ENCODE peak calls at places on chromosomes 13 and 19, in six cellular contexts. One of them, this sample, is unnamed.
A peak's percentile ranks its signal among the peaks of the same experiment; 100 is the strongest.

GRCh38 chr13:75326173-75327131 is 155.5 kb downstream of the TBC1D4 start:
- DNase-seq in astrocyte of the spinal cord: peak; percentile 44
- DNase-seq in IMR-90: peak; percentile 53
- DNase-seq in fibroblast of mammary gland: peak; percentile 44
- DNase-seq in PC-3: no peak
- DNase-seq in lower lobe of right lung: no peak
- DNase-seq in this sample: peak; percentile 46

GRCh38 chr13:83057119-83057518 is 825.2 kb downstream of the SLITRK1 start:
- DNase-seq in astrocyte of the spinal cord: peak; percentile 11
- DNase-seq in IMR-90: peak; percentile 65
- DNase-seq in fibroblast of mammary gland: peak; percentile 76
- DNase-seq in PC-3: peak; percentile 14
- DNase-seq in lower lobe of right lung: no peak
- DNase-seq in this sample: no peak

GRCh38 chr19:4913996-4914735 is 4.9 kb downstream of the UHRF1 start:
- DNase-seq in astrocyte of the spinal cord: no peak
- DNase-seq in IMR-90: peak; percentile 18
- DNase-seq in fibroblast of mammary gland: no peak
- DNase-seq in PC-3: peak; percentile 19
- DNase-seq in lower lobe of right lung: no peak
- DNase-seq in this sample: peak; percentile 18

GRCh38 chr19:42154471-42155323 is 22.5 kb upstream of the POU2F2 start:
- DNase-seq in astrocyte of the spinal cord: no peak
- DNase-seq in IMR-90: no peak
- DNase-seq in fibroblast of mammary gland: no peak
- DNase-seq in PC-3: no peak
- DNase-seq in lower lobe of right lung: no peak
- DNase-seq in this sample: no peak

GRCh38 chr19:33499248-33499647 is 22.3 kb downstream of the PEPD start:
- DNase-seq in astrocyte of the spinal cord: no peak
- DNase-seq in IMR-90: no peak
- DNase-seq in fibroblast of mammary gland: no peak
- DNase-seq in PC-3: no peak
- DNase-seq in lower lobe of right lung: peak; percentile 27
- DNase-seq in this sample: no peak

GRCh38 chr13:98310485-98311199 is 133.6 kb upstream of the RNF113B start:
- DNase-seq in astrocyte of the spinal cord: no peak
- DNase-seq in IMR-90: no peak
- DNase-seq in fibroblast of mammary gland: no peak
- DNase-seq in PC-3: no peak
- DNase-seq in lower lobe of right lung: no peak
- DNase-seq in this sample: no peak

GRCh38 chr13:99103536-99103935 is 97.1 kb upstream of the UBAC2 start:
- DNase-seq in astrocyte of the spinal cord: no peak
- DNase-seq in IMR-90: no peak
- DNase-seq in fibroblast of mammary gland: no peak
- DNase-seq in PC-3: no peak
- DNase-seq in lower lobe of right lung: no peak
- DNase-seq in this sample: no peak

GRCh38 chr13:20616059-20616797 is 49.3 kb downstream of the IFT88 start:
- DNase-seq in astrocyte of the spinal cord: peak; percentile 85
- DNase-seq in IMR-90: peak; percentile 98
- DNase-seq in fibroblast of mammary gland: peak; percentile 91
- DNase-seq in PC-3: peak; percentile 90
- DNase-seq in lower lobe of right lung: no peak
- DNase-seq in this sample: peak; percentile 83

GRCh38 chr19:4829001-4829712 is 2.4 kb downstream of the TICAM1 start:
- DNase-seq in astrocyte of the spinal cord: no peak
- DNase-seq in IMR-90: no peak
- DNase-seq in fibroblast of mammary gland: no peak
- DNase-seq in PC-3: no peak
- DNase-seq in lower lobe of right lung: no peak
- DNase-seq in this sample: no peak

GRCh38 chr19:16627194-16627927 is 643 bp downstream of the MED26 start:
- DNase-seq in astrocyte of the spinal cord: no peak
- DNase-seq in IMR-90: no peak
- DNase-seq in fibroblast of mammary gland: no peak
- DNase-seq in PC-3: no peak
- DNase-seq in lower lobe of right lung: peak; percentile 62
- DNase-seq in this sample: peak; percentile 20

GRCh38 chr19:23996549-23996948 is 81.9 kb downstream of the ZNF726 start:
- DNase-seq in astrocyte of the spinal cord: no peak
- DNase-seq in IMR-90: no peak
- DNase-seq in fibroblast of mammary gland: peak; percentile 19
- DNase-seq in PC-3: peak; percentile 20
- DNase-seq in lower lobe of right lung: no peak
- DNase-seq in this sample: no peak

GRCh38 chr19:48390188-48391099 is 907 bp downstream of the KDELR1 start:
- DNase-seq in astrocyte of the spinal cord: peak; percentile 58
- DNase-seq in IMR-90: peak; percentile 49
- DNase-seq in fibroblast of mammary gland: peak; percentile 55
- DNase-seq in PC-3: no peak
- DNase-seq in lower lobe of right lung: peak; percentile 77
- DNase-seq in this sample: peak; percentile 55

GRCh38 chr13:76164290-76164689 is 528.2 kb downstream of the LMO7 start:
- DNase-seq in astrocyte of the spinal cord: no peak
- DNase-seq in IMR-90: no peak
- DNase-seq in fibroblast of mammary gland: peak; percentile 32
- DNase-seq in PC-3: no peak
- DNase-seq in lower lobe of right lung: no peak
- DNase-seq in this sample: peak; percentile 46

GRCh38 chr13:54175470-54175869 is 1146.9 kb downstream of the OLFM4 start:
- DNase-seq in astrocyte of the spinal cord: no peak
- DNase-seq in IMR-90: no peak
- DNase-seq in fibroblast of mammary gland: no peak
- DNase-seq in PC-3: no peak
- DNase-seq in lower lobe of right lung: no peak
- DNase-seq in this sample: no peak

GRCh38 chr13:19864339-19865309 is 1.2 kb upstream of the ZMYM5 start:
- DNase-seq in astrocyte of the spinal cord: peak; percentile 77
- DNase-seq in IMR-90: peak; percentile 9
- DNase-seq in fibroblast of mammary gland: peak; percentile 78
- DNase-seq in PC-3: peak; percentile 82
- DNase-seq in lower lobe of right lung: peak; percentile 71
- DNase-seq in this sample: peak; percentile 74

GRCh38 chr19:30450101-30450500 is 77.9 kb downstream of the ZNF536 start:
- DNase-seq in astrocyte of the spinal cord: peak; percentile 6
- DNase-seq in IMR-90: no peak
- DNase-seq in fibroblast of mammary gland: no peak
- DNase-seq in PC-3: no peak
- DNase-seq in lower lobe of right lung: no peak
- DNase-seq in this sample: no peak

GRCh38 chr13:114108894-114109293 is 23.5 kb downstream of the RASA3 start:
- DNase-seq in astrocyte of the spinal cord: no peak
- DNase-seq in IMR-90: no peak
- DNase-seq in fibroblast of mammary gland: no peak
- DNase-seq in PC-3: no peak
- DNase-seq in lower lobe of right lung: peak; percentile 38
- DNase-seq in this sample: no peak

GRCh38 chr13:114111577-114111976 is 20.8 kb downstream of the RASA3 start:
- DNase-seq in astrocyte of the spinal cord: peak; percentile 42
- DNase-seq in IMR-90: peak; percentile 97
- DNase-seq in fibroblast of mammary gland: peak; percentile 58
- DNase-seq in PC-3: no peak
- DNase-seq in lower lobe of right lung: no peak
- DNase-seq in this sample: no peak

GRCh38 chr13:114108141-114108761 is 24.2 kb downstream of the RASA3 start:
- DNase-seq in astrocyte of the spinal cord: no peak
- DNase-seq in IMR-90: no peak
- DNase-seq in fibroblast of mammary gland: no peak
- DNase-seq in PC-3: no peak
- DNase-seq in lower lobe of right lung: peak; percentile 39
- DNase-seq in this sample: no peak

GRCh38 chr13:114109646-114110045 is 22.8 kb downstream of the RASA3 start:
- DNase-seq in astrocyte of the spinal cord: no peak
- DNase-seq in IMR-90: no peak
- DNase-seq in fibroblast of mammary gland: no peak
- DNase-seq in PC-3: no peak
- DNase-seq in lower lobe of right lung: peak; percentile 49
- DNase-seq in this sample: no peak

DNA sequence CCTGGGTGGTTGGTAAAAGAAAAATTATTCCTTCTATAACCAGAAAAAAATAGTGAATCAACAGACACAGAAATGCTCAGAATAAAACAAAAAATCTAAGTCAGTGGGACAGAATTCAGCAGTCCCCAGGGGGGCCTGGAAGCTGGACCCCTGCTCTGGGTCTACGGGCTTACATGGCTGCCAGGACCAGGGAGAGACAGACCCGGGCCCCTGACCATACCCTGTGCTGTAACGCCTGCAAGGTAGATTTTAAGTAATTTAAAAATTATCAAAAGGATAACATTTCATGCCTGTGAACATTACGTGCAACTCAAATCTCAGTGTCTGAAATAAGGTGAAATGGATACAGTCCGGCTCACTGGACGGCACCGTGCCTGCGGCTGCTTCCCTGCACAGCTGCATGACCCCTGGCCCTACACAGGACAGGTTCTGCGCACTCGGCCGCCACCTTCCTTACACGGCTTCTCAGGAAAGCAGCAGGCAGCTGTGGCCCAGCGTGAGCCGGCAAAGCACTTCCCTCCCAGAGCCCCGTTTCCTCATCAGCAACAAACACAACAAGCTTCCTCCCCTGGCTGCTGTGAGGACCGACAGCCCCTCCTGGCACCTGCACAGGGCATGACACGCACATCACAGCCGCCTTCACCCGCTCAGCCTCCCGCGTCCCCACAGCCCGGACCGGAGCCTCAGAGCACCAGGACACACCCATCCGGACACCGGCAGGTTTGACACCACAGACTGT is 22.2 kb downstream of the RASA3 start:
- DNase-seq in astrocyte of the spinal cord: peak; percentile 43
- DNase-seq in IMR-90: no peak
- DNase-seq in fibroblast of mammary gland: peak; percentile 50
- DNase-seq in PC-3: no peak
- DNase-seq in lower lobe of right lung: peak; percentile 78
- DNase-seq in this sample: no peak
- TF ChIP-seq CTCF in astrocyte of the spinal cord: peak; percentile 11
- TF ChIP-seq CTCF in IMR-90: peak; percentile 2
- TF ChIP-seq CTCF in fibroblast of mammary gland: no peak
- TF ChIP-seq CTCF in PC-3: no peak
- TF ChIP-seq CTCF in lower lobe of right lung: peak; percentile 26
- TF ChIP-seq CTCF in this sample: no peak

DNA sequence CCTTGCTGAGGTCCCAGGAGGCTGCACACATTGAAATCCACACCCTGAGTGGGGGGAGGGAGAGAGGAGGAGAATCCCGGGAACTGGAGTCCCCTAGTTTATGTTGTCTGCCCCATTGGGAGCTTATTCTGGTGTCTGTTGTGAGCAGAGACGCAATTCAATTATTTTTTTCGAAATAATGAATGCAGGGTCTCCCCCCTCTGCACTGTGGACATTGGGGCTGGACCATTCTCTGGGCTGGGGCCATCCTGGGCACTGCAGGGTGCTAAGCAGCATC is 48.0 kb downstream of the GNG7 start:
- DNase-seq in astrocyte of the spinal cord: no peak
- DNase-seq in IMR-90: no peak
- DNase-seq in fibroblast of mammary gland: no peak
- DNase-seq in PC-3: no peak
- DNase-seq in lower lobe of right lung: no peak
- DNase-seq in this sample: no peak
- H3K4me3 ChIP-seq in astrocyte of the spinal cord: no peak overlapping the region
- H3K4me3 ChIP-seq in IMR-90: no peak overlapping the region
- H3K4me3 ChIP-seq in fibroblast of mammary gland: no peak overlapping the region
- H3K4me3 ChIP-seq in PC-3: no peak overlapping the region
- H3K4me3 ChIP-seq in lower lobe of right lung: no peak overlapping the region
- H3K4me3 ChIP-seq in this sample: no peak overlapping the region

GRCh38 chr13:91031508-91031907 is 316.0 kb upstream of the MIR17HG start:
- DNase-seq in astrocyte of the spinal cord: no peak
- DNase-seq in IMR-90: no peak
- DNase-seq in fibroblast of mammary gland: no peak
- DNase-seq in PC-3: peak; percentile 3
- DNase-seq in lower lobe of right lung: no peak
- DNase-seq in this sample: no peak
- TF ChIP-seq CTCF in astrocyte of the spinal cord: no peak
- TF ChIP-seq CTCF in IMR-90: no peak
- TF ChIP-seq CTCF in fibroblast of mammary gland: no peak
- TF ChIP-seq CTCF in PC-3: no peak
- TF ChIP-seq CTCF in lower lobe of right lung: no peak
- TF ChIP-seq CTCF in this sample: no peak

GRCh38 chr13:50365683-50366391 is 350.6 kb downstream of the KCNRG start:
- DNase-seq in astrocyte of the spinal cord: no peak
- DNase-seq in IMR-90: no peak
- DNase-seq in fibroblast of mammary gland: no peak
- DNase-seq in PC-3: peak; percentile 76
- DNase-seq in lower lobe of right lung: peak; percentile 46
- DNase-seq in this sample: peak; percentile 94
- H3K4me3 ChIP-seq in astrocyte of the spinal cord: no peak overlapping the region
- H3K4me3 ChIP-seq in IMR-90: no peak overlapping the region
- H3K4me3 ChIP-seq in fibroblast of mammary gland: no peak overlapping the region
- H3K4me3 ChIP-seq in PC-3: peak overlapping the region; percentile 57
- H3K4me3 ChIP-seq in lower lobe of right lung: peak overlapping the region; percentile 34
- H3K4me3 ChIP-seq in this sample: no peak overlapping the region

DNA sequence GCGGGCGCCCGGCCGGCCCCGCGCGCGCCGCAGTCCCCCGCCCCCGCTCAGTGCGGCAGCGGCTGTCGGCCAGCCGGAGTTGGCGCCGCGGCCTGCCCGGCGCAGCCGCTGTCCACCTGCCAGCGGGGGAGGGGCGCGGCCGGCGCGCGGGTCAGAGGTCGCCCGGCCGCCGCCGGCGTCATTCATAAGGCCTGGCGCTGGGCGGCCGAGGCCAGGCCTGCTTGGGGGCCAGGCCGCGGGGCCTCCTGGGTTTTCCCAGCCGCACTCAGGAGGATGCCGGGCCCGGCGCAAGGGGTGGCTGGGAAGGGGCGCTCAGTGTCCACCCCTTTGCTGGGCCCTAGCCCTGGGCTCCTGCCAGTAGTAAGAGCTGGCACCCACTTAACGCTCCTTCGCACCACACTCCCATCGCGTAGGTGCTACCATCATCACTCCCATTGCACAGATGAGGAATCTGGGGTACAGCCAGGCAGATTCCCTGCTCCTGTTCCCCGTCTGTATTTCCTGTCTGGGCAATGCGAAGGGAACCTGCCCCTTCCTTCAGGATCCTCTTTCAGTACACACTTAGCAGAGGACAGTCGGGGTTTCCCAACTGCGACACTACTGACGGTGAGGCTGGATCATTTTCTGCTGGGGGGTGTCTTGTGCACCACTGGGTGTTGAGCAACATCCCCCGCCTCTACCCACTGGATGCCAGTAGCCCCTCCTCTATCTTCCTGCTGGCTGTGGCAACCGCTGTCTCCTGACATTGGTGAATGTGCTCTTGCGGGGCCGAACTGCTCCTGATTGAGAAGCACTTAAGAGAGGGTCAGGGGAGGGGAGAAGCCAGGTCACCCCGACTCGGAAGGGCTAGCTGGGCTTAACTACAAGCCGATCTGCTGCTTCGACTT is 846 bp upstream of the PRKACA start:
- DNase-seq in astrocyte of the spinal cord: peak; percentile 64
- DNase-seq in IMR-90: peak; percentile 75
- DNase-seq in fibroblast of mammary gland: peak; percentile 78
- DNase-seq in PC-3: no peak
- DNase-seq in lower lobe of right lung: peak; percentile 90
- DNase-seq in this sample: peak; percentile 69
- TF ChIP-seq CTCF in astrocyte of the spinal cord: no peak
- TF ChIP-seq CTCF in IMR-90: no peak
- TF ChIP-seq CTCF in fibroblast of mammary gland: no peak
- TF ChIP-seq CTCF in PC-3: no peak
- TF ChIP-seq CTCF in lower lobe of right lung: no peak
- TF ChIP-seq CTCF in this sample: no peak